ENCODE peak calls at places on chromosomes 11 and 22, in seven cellular contexts. B is astrocyte, P is PC-3, S is adrenal gland, V is fibroblast of lung, C is lung, L is neuronal stem cell. T is an unnamed sample.

GRCh38 chr22:24758164-24758799 is 16.2 kb downstream of the PIWIL3 start:
- DNase-seq in B (peak; percentile 2), P (peak; percentile 68), S (peak; percentile 53), V (peak; percentile 27), L (peak; percentile 53), C (peak; percentile 55), T (no peak)

GRCh38 chr22:35044607-35045390 is 21.2 kb upstream of the ISX start:
- DNase-seq in P (peak; percentile 16), V (no peak), L (no peak), B (no peak), C (no peak), S (no peak), T (no peak)

GRCh38 chr11:36412781-36413383 is 97.2 kb downstream of the TRAF6 start:
- DNase-seq in P (no peak), C (no peak), S (peak; percentile 27), B (peak; percentile 61), V (peak; percentile 70), L (no peak), T (peak; percentile 33)

GRCh38 chr22:38741576-38741975 is 14.2 kb downstream of the SUN2 start:
- DNase-seq in B (no peak), C (no peak), V (no peak), L (no peak), P (no peak), S (no peak), T (no peak)

GRCh38 chr11:12464303-12464702 is 86.9 kb downstream of the PARVA start:
- DNase-seq in L (no peak), B (no peak), P (no peak), C (no peak), V (no peak), S (no peak), T (no peak)

GRCh38 chr11:120034176-120034575 is 103.7 kb downstream of the TRIM29 start:
- DNase-seq in S (no peak), V (no peak), B (no peak), P (no peak), L (no peak), C (no peak), T (no peak)

GRCh38 chr11:69509381-69509780 is 27.9 kb downstream of the LINC01488 start:
- DNase-seq in P (no peak), C (no peak), S (no peak), B (no peak), L (no peak), V (no peak), T (no peak)

GRCh38 chr22:22787805-22788459 is 99.7 kb upstream of the IGLL5 start:
- DNase-seq in C (peak; percentile 48), P (peak; percentile 60), S (peak; percentile 58), V (peak; percentile 12), L (peak; percentile 51), B (no peak), T (peak; percentile 42)

GRCh38 chr11:57597461-57597892 is at the start of gene SERPING1:
- DNase-seq in L (no peak), V (no peak), B (no peak), S (peak; percentile 35), P (no peak), C (peak; percentile 60), T (no peak)

GRCh38 chr22:35597692-35598395 is 19.3 kb downstream of the MB start:
- DNase-seq in S (no peak), V (no peak), C (peak; percentile 60), L (no peak), B (no peak), P (no peak), T (no peak)

GRCh38 chr11:103587951-103588788 is 448.3 kb upstream of the DDI1 start:
- DNase-seq in C (no peak), L (no peak), V (peak; percentile 29), P (peak; percentile 13), B (peak; percentile 14), S (no peak), T (no peak)

GRCh38 chr11:1640076-1640946 is 10.7 kb downstream of the KRTAP5-5 start:
- DNase-seq in P (peak; percentile 65), L (peak; percentile 48), V (no peak), C (no peak), B (no peak), S (peak; percentile 32), T (peak; percentile 30)

GRCh38 chr22:38017272-38017920 is 33.0 kb upstream of the SOX10 start:
- DNase-seq in B (peak; percentile 32), S (peak; percentile 94), L (no peak), C (peak; percentile 53), P (no peak), V (peak; percentile 54), T (peak; percentile 64)

GRCh38 chr11:73141031-73141308 is 1.1 kb downstream of the FCHSD2 start:
- DNase-seq in L (peak; percentile 8), V (peak; percentile 15), S (no peak), P (peak; percentile 35), C (peak; percentile 31), B (no peak), T (peak; percentile 33)

GRCh38 chr11:64599698-64600211 is 8.7 kb downstream of the SLC22A12 start:
- DNase-seq in L (no peak), V (no peak), B (no peak), C (no peak), P (no peak), S (no peak), T (no peak)

GRCh38 chr11:60194511-60194910 is 11.6 kb upstream of the MS4A6A start:
- DNase-seq in L (no peak), C (no peak), B (no peak), V (no peak), S (no peak), P (no peak), T (no peak)

GRCh38 chr11:75562048-75562835 is at the start of gene SERPINH1:
- DNase-seq in C (peak; percentile 89), P (peak; percentile 88), S (peak; percentile 92), L (no peak), B (peak; percentile 77), V (peak; percentile 87), T (peak; percentile 90)

GRCh38 chr11:46248270-46249102 is 29.0 kb upstream of the CREB3L1 start:
- DNase-seq in S (peak; percentile 33), B (peak; percentile 98), C (no peak), V (peak; percentile 98), P (peak; percentile 87), L (no peak), T (peak; percentile 74)

DNA sequence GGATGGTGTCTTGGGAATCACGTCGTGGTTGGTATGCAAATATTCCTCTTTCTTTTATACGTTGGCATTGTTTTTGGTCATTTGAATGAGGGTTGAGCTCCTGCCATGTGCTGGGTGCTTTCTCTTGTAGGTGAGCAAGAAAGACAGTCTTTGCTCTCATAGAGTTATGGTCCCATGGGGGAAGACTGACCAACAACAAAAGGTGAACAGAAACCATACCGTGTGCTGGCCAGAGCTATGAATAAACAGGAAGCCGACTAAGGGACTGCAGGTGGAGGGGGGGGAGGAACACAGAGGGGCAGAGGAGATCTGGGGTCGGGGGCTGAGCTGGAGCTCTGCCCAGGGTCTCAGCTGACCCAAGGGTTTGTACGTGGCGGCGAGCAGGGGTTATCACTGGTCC is 245.3 kb downstream of the CTTN start:
- DNase-seq in L (no peak), V (no peak), B (no peak), P (no peak), S (no peak), C (no peak), T (no peak)
- H3K9me3 ChIP-seq in L (no peaks in the 10 kb centered on the region), V (no peaks in the 10 kb centered on the region), B (no peaks in the 10 kb centered on the region), P (no peaks in the 10 kb centered on the region), S (no peaks in the 10 kb centered on the region), C (no peaks in the 10 kb centered on the region), T (no peaks in the 10 kb centered on the region)

GRCh38 chr11:47355283-47356128 is 3.0 kb upstream of the MYBPC3 start:
- DNase-seq in P (peak; percentile 95), B (peak; percentile 71), C (peak; percentile 93), S (peak; percentile 97), V (peak; percentile 83), L (peak; percentile 90), T (peak; percentile 91)
- H3K4me3 ChIP-seq in P (peak overlapping the region; percentile 58), B (no peak overlapping the region), C (peak overlapping the region; percentile 12), S (no peak overlapping the region), V (peak overlapping the region; percentile 40), L (peak overlapping the region; percentile 71), T (peak overlapping the region; percentile 22)

DNA sequence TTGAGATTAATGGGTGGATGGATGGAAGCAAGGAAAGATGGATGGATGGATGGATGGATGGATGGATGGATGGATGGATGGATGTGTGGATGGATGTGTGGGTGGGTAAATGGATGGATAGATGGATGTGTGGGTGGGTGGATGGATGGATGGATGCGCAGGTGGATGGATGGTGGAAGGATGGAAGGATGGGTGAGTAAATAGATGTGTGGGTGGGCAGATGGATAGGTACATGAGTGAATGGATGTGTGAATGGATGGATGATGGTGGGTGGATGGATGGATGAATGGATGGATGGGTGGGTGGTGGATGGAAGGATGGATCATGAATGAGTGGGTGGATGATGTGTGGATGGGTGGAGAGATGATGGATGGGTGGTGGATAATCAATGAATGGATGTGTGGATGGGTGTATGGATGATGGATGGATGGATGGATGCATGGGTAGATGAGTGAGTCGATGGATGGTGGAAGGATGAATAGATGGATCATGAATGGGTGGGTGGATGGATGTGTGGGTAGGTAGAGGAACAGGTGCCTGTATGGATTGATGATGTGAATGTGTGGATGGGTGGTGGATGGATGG is 375.2 kb downstream of the BRD1 start:
- DNase-seq in V (no peak), L (no peak), S (no peak), P (no peak), C (no peak), B (no peak), T (no peak)
- H3K9me3 ChIP-seq in V (no peaks in the 10 kb centered on the region), L (no peaks in the 10 kb centered on the region), S (no peaks in the 10 kb centered on the region), P (no peaks in the 10 kb centered on the region), C (no peaks in the 10 kb centered on the region), B (peaks cover 13% of the 10 kb centered on the region), T (no peaks in the 10 kb centered on the region)

GRCh38 chr11:65609711-65610110 is 4.3 kb downstream of the MAP3K11 start:
- DNase-seq in P (no peak), B (no peak), C (no peak), V (no peak), S (no peak), L (no peak), T (no peak)

GRCh38 chr11:65613091-65613928 is 711 bp downstream of the MAP3K11 start:
- DNase-seq in L (no peak), V (no peak), S (no peak), P (peak; percentile 20), B (no peak), C (no peak), T (no peak)

GRCh38 chr11:65611028-65611757 is 2.8 kb downstream of the MAP3K11 start:
- DNase-seq in L (no peak), B (no peak), C (peak; percentile 62), V (no peak), S (no peak), P (no peak), T (no peak)

GRCh38 chr11:65612691-65613090 is 1.3 kb downstream of the MAP3K11 start:
- DNase-seq in B (no peak), V (no peak), L (no peak), C (no peak), P (no peak), S (no peak), T (no peak)

DNA sequence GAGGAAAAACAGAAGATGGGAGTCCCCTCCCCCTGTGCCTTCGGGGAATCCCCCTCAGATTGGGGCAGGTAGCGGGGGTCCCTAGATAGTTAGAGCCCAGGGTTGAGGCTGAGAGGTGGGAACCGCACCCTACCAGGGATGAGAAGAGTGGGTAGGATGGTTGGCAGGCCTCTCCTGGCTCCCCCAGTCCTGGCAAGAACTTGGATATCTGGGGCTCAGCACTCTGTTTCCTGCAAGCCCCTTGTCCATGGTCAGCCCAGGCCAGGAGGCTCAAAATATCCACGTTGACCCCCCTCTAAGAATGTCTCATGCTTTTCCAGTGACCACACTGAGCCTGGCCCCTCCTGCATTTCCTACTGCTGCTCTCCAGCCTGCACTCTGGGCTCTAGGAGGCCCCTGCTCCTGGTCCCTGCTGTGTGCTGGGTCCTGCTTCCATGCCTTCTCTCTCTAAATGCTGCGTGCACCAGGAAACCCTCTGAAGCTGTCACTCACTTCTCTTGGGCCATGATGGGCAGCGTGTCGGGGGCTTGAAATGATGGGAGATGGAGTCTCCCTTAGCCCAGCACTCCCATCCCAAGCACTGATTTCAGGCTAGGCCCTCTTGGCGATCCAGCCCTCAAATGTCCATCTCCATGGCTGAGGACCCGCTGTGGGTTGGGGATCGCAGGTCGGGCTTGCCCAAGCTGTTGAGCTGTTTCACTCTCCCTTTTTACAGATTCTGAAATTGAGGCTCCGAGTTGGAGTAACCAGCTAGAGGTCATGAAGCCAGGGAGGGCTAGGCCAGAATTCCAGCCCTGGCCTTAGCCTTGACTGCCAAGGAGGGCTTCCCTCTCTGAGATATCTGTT is 2.0 kb downstream of the MAP3K11 start:
- DNase-seq in P (no peak), B (no peak), L (no peak), S (no peak), V (peak; percentile 27), C (no peak), T (no peak)
- H3K4me3 ChIP-seq in P (peak overlapping the region; percentile 90), B (peak overlapping the region; percentile 81), L (no peak overlapping the region), S (no peak overlapping the region), V (peak overlapping the region; percentile 90), C (peak overlapping the region; percentile 7), T (no peak overlapping the region)